ENCODE peak calls at places on chromosomes 5 and 9, in six cellular contexts. Z is stimulated activated naive B cell treated with anti-CD40 and anti-IgM and Interleukin-4, amounts not matched to agents 10 μg/mL and 1 μg/mL and 100 μg/mL, for 72 hours; H is HuH-7; U is A549; V is GM03348; T is smooth muscle cell of the brain vasculature. B is an unnamed sample.

GRCh38 chr5:137995077-137995746 is 37.7 kb downstream of the FAM13B start:
- DNase-seq in V (peak), Z (no peak), T (no peak), H (peak), U (no peak), B (peak)

GRCh38 chr9:126373241-126373640 is 46.6 kb downstream of the MVB12B start:
- DNase-seq in V (peak), U (peak), H (no peak), T (no peak), Z (no peak), B (no peak)

GRCh38 chr5:179986328-179986727 is 78.6 kb upstream of the TBC1D9B start:
- DNase-seq in T (no peak), Z (no peak), H (no peak), U (no peak), V (no peak), B (no peak)

GRCh38 chr5:140800816-140801493 is at the start of gene PCDHA3:
- DNase-seq in H (no peak), U (peak), T (no peak), Z (no peak), V (peak), B (peak)

GRCh38 chr5:68533571-68534051 is 318.1 kb downstream of the PIK3R1 start:
- DNase-seq in U (no peak), T (no peak), H (no peak), Z (no peak), V (no peak), B (no peak)

GRCh38 chr9:69034071-69034470 is 1.5 kb upstream of the FXN start:
- DNase-seq in H (no peak), T (no peak), V (no peak), Z (no peak), U (no peak), B (no peak)

GRCh38 chr5:133245191-133246052 is 193.6 kb downstream of the HSPA4 start:
- DNase-seq in Z (no peak), T (peak), H (no peak), U (peak), V (peak), B (no peak)

GRCh38 chr5:76641514-76642120 is 18.4 kb upstream of the F2RL2 start:
- DNase-seq in V (peak), Z (peak), T (peak), H (peak), U (peak), B (peak)